ENCODE peak calls at places on chromosomes 16 and 17, in four cellular contexts. D is HepG2, E is H1, G is K562. V is an unnamed sample.
A peak's percentile ranks its signal among the peaks of the same experiment; 100 is the strongest.

GRCh38 chr17:78572277-78573205 is 4.7 kb downstream of the DNAH17 start:
- DNase-seq in D (no peak), E (no peak), G (no peak), V (no peak)

GRCh38 chr16:71230122-71230845 is at the start of gene HYDIN:
- DNase-seq in D (peak; percentile 15), E (peak; percentile 96), G (peak; percentile 68), V (no peak)

GRCh38 chr17:44599298-44600175 is 42.3 kb downstream of the FZD2 start:
- DNase-seq in D (no peak), E (no peak), G (peak; percentile 39), V (no peak)

GRCh38 chr16:56317998-56318912 is 107.1 kb downstream of the AMFR start:
- DNase-seq in D (peak; percentile 62), E (peak; percentile 95), G (peak; percentile 95), V (peak; percentile 51)

GRCh38 chr16:58187657-58188430 is 10.1 kb downstream of the CSNK2A2 start:
- DNase-seq in D (no peak), E (no peak), G (no peak), V (no peak)

GRCh38 chr16:75622762-75623605 is at the start of gene ADAT1:
- DNase-seq in D (peak; percentile 97), E (peak; percentile 96), G (peak; percentile 90), V (peak; percentile 96)

GRCh38 chr16:69513180-69513966 is 52.4 kb upstream of the NFAT5 start:
- DNase-seq in D (no peak), E (no peak), G (no peak), V (no peak)

GRCh38 chr17:31582151-31582907 is 190.9 kb downstream of the RAB11FIP4 start:
- DNase-seq in D (no peak), E (no peak), G (no peak), V (no peak)

GRCh38 chr17:7001562-7001961 is 5.7 kb downstream of the ALOX12 start:
- DNase-seq in D (no peak), E (peak; percentile 89), G (no peak), V (no peak)

GRCh38 chr16:57843400-57843799 is 41.1 kb upstream of the KIFC3 start:
- DNase-seq in D (no peak), E (no peak), G (no peak), V (no peak)

GRCh38 chr16:16127469-16128116 is 95.7 kb downstream of the ABCC6 start:
- DNase-seq in D (peak; percentile 72), E (peak; percentile 88), G (peak; percentile 84), V (peak; percentile 48)

GRCh38 chr17:1108560-1108809 is 71.3 kb downstream of the ABR start:
- DNase-seq in D (no peak), E (no peak), G (no peak), V (no peak)

GRCh38 chr16:50172195-50172922 is 19.3 kb downstream of the TENT4B start:
- DNase-seq in D (no peak), E (no peak), G (no peak), V (no peak)

GRCh38 chr17:56737741-56738161 is 96.0 kb downstream of the C17orf67 start:
- DNase-seq in D (no peak), E (no peak), G (no peak), V (no peak)

GRCh38 chr17:41131979-41132378 is 8.0 kb upstream of the KRTAP4-12 start:
- DNase-seq in D (peak; percentile 23), E (no peak), G (no peak), V (peak; percentile 77)

GRCh38 chr16:88730632-88731607 is 24.6 kb downstream of the CTU2 start:
- DNase-seq in D (no peak), E (no peak), G (no peak), V (no peak)

GRCh38 chr17:72730091-72730490 is 362.4 kb downstream of the SLC39A11 start:
- DNase-seq in D (no peak), E (no peak), G (no peak), V (no peak)

GRCh38 chr16:68377667-68378420 is 67.0 kb downstream of the PRMT7 start:
- DNase-seq in D (no peak), E (no peak), G (no peak), V (no peak)

GRCh38 chr17:32648450-32648849 is 161.7 kb downstream of the CDK5R1 start:
- DNase-seq in D (no peak), E (no peak), G (no peak), V (no peak)

GRCh38 chr17:50096758-50097157 is 1.6 kb downstream of the PDK2 start:
- DNase-seq in D (no peak), E (no peak), G (no peak), V (no peak)

GRCh38 chr16:84298376-84298899 is 3.8 kb downstream of the WFDC1 start:
- DNase-seq in D (no peak), E (no peak), G (no peak), V (no peak)

GRCh38 chr16:86321491-86321890 is 188.8 kb upstream of the FOXF1 start:
- DNase-seq in D (no peak), E (no peak), G (no peak), V (no peak)

GRCh38 chr16:87311387-87311786 is 5.8 kb downstream of the C16orf95 start:
- DNase-seq in D (no peak), E (no peak), G (no peak), V (no peak)

GRCh38 chr16:85202631-85203461 is 90.6 kb upstream of the CIBAR2 start:
- DNase-seq in D (no peak), E (no peak), G (no peak), V (no peak)

GRCh38 chr17:64706224-64707076 is 44.3 kb upstream of the SMURF2 start:
- DNase-seq in D (peak; percentile 46), E (no peak), G (no peak), V (peak; percentile 66)

GRCh38 chr17:39084558-39084957 is 66.9 kb downstream of the PLXDC1 start:
- DNase-seq in D (no peak), E (no peak), G (no peak), V (no peak)

GRCh38 chr17:72681844-72682243 is 410.6 kb downstream of the SLC39A11 start:
- DNase-seq in D (no peak), E (no peak), G (no peak), V (peak; percentile 68)

GRCh38 chr17:40926341-40926740 is 11.1 kb downstream of the KRT23 start:
- DNase-seq in D (no peak), E (no peak), G (no peak), V (no peak)

GRCh38 chr16:80883816-80884215 is 79.4 kb upstream of the CDYL2 start:
- DNase-seq in D (no peak), E (no peak), G (no peak), V (no peak)

GRCh38 chr17:77846531-77847085 is 111.9 kb upstream of the TNRC6C start:
- DNase-seq in D (no peak), E (no peak), G (no peak), V (no peak)

GRCh38 chr17:45432405-45433113 is at the start of gene ARHGAP27:
- DNase-seq in D (no peak), E (peak; percentile 76), G (peak; percentile 33), V (no peak)

GRCh38 chr16:53614346-53614745 is 89.3 kb downstream of the RPGRIP1L start:
- DNase-seq in D (no peak), E (no peak), G (no peak), V (no peak)

GRCh38 chr16:89855986-89856385 is 17.4 kb upstream of the TCF25 start:
- DNase-seq in D (no peak), E (no peak), G (no peak), V (no peak)

GRCh38 chr17:72358465-72358864 is 237.6 kb downstream of the SOX9 start:
- DNase-seq in D (no peak), E (no peak), G (no peak), V (no peak)

GRCh38 chr17:57811633-57812280 is 38.1 kb downstream of the MRPS23 start:
- DNase-seq in D (no peak), E (no peak), G (no peak), V (peak; percentile 8)

GRCh38 chr16:68086860-68087268 is 1.7 kb downstream of the NFATC3 start:
- DNase-seq in D (no peak), E (no peak), G (no peak), V (no peak)

GRCh38 chr17:82723169-82723807 is 6.8 kb downstream of the FN3KRP start:
- DNase-seq in D (no peak), E (no peak), G (no peak), V (no peak)

GRCh38 chr17:82720204-82720603 is 3.7 kb downstream of the FN3KRP start:
- DNase-seq in D (no peak), E (no peak), G (no peak), V (no peak)

GRCh38 chr17:82722341-82723013 is 6.0 kb downstream of the FN3KRP start:
- DNase-seq in D (no peak), E (no peak), G (no peak), V (no peak)

GRCh38 chr17:82716383-82717181 is at the start of gene FN3KRP:
- DNase-seq in D (peak; percentile 92), E (peak; percentile 86), G (peak; percentile 99), V (peak; percentile 89)

GRCh38 chr17:82718986-82719685 is 2.6 kb downstream of the FN3KRP start:
- DNase-seq in D (no peak), E (no peak), G (no peak), V (no peak)
- TF ChIP-seq FOSL1 in D (no peak), E (no peak), G (no peak), V (no peak)

GRCh38 chr16:11595908-11596504 is 9.3 kb upstream of the LITAF start:
- DNase-seq in D (no peak), E (no peak), G (no peak), V (no peak)

GRCh38 chr16:11597737-11598136 is 11.0 kb upstream of the LITAF start:
- DNase-seq in D (no peak), E (no peak), G (no peak), V (no peak)

GRCh38 chr16:11596572-11597226 is 10.0 kb upstream of the LITAF start:
- DNase-seq in D (no peak), E (no peak), G (no peak), V (no peak)

GRCh38 chr16:11599579-11599978 is 12.9 kb upstream of the LITAF start:
- DNase-seq in D (no peak), E (no peak), G (no peak), V (no peak)

GRCh38 chr16:11597268-11597690 is 10.6 kb upstream of the LITAF start:
- DNase-seq in D (no peak), E (no peak), G (no peak), V (no peak)
- TF ChIP-seq ATF3 in D (no peak), E (no peak), G (no peak), V (no peak)

DNA sequence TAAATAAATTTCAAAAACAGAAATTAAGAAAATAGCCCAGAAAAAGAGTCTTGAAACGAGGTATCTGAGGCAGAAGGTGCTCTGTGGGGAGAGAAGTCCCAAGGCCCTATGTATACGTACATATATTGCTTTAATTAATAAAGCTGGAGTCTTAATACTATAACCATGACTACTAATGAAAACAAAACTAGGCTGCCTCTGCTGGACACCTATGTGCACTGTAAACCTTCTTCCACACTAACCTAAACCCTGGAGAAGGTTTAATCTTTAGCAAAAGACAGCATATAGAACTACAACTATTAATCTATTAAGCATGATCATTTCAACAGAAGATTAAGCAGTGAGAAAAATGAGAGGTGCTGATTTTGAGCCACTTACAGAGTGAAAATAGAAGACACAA is 153.9 kb upstream of the C17orf78 start:
- DNase-seq in D (no peak), E (no peak), G (no peak), V (no peak)
- TF ChIP-seq CTCF in D (no peak), E (no peak), G (no peak), V (no peak)

GRCh38 chr17:75707096-75707720 is 14.1 kb upstream of the ITGB4 start:
- DNase-seq in D (no peak), E (no peak), G (no peak), V (peak; percentile 94)
- TF ChIP-seq FOSL1 in D (no peak), E (no peak), G (peak; percentile 55), V (no peak)